ENCODE peak calls at places on chromosome 10, in eight cellular contexts. One of them, this sample, is unnamed.

GRCh38 chr10:88934900-88935672 is 17.5 kb downstream of the ACTA2 start:
- DNase-seq in Panc1: peak; percentile 60
- DNase-seq in pancreas: peak; percentile 49
- DNase-seq in CD8-positive, alpha-beta T cell: peak; percentile 53
- DNase-seq in uterus: peak; percentile 78
- DNase-seq in lower lobe of right lung: peak; percentile 74
- DNase-seq in A549: peak; percentile 59
- DNase-seq in H9: peak; percentile 76
- DNase-seq in this sample: no peak

GRCh38 chr10:33152146-33152545 is 182.3 kb downstream of the NRP1 start:
- DNase-seq in Panc1: no peak
- DNase-seq in pancreas: no peak
- DNase-seq in CD8-positive, alpha-beta T cell: no peak
- DNase-seq in uterus: peak; percentile 35
- DNase-seq in lower lobe of right lung: no peak
- DNase-seq in A549: no peak
- DNase-seq in H9: no peak
- DNase-seq in this sample: no peak

GRCh38 chr10:9792181-9792580 is 1225.5 kb upstream of the CELF2 start:
- DNase-seq in Panc1: no peak
- DNase-seq in pancreas: no peak
- DNase-seq in CD8-positive, alpha-beta T cell: no peak
- DNase-seq in uterus: no peak
- DNase-seq in lower lobe of right lung: no peak
- DNase-seq in A549: no peak
- DNase-seq in H9: no peak
- DNase-seq in this sample: no peak

GRCh38 chr10:45480294-45480693 is 106.3 kb downstream of the ALOX5 start:
- DNase-seq in Panc1: no peak
- DNase-seq in pancreas: no peak
- DNase-seq in CD8-positive, alpha-beta T cell: no peak
- DNase-seq in uterus: no peak
- DNase-seq in lower lobe of right lung: no peak
- DNase-seq in A549: no peak
- DNase-seq in H9: no peak
- DNase-seq in this sample: no peak

GRCh38 chr10:72238392-72239175 is 22.5 kb upstream of the ASCC1 start:
- DNase-seq in Panc1: no peak
- DNase-seq in pancreas: peak; percentile 86
- DNase-seq in CD8-positive, alpha-beta T cell: no peak
- DNase-seq in uterus: no peak
- DNase-seq in lower lobe of right lung: no peak
- DNase-seq in A549: no peak
- DNase-seq in H9: no peak
- DNase-seq in this sample: no peak

GRCh38 chr10:59733321-59733720 is 19.9 kb downstream of the MRLN start:
- DNase-seq in Panc1: no peak
- DNase-seq in pancreas: no peak
- DNase-seq in CD8-positive, alpha-beta T cell: no peak
- DNase-seq in uterus: no peak
- DNase-seq in lower lobe of right lung: no peak
- DNase-seq in A549: no peak
- DNase-seq in H9: no peak
- DNase-seq in this sample: no peak

GRCh38 chr10:8006274-8006999 is 48.1 kb upstream of the GATA3 start:
- DNase-seq in Panc1: no peak
- DNase-seq in pancreas: no peak
- DNase-seq in CD8-positive, alpha-beta T cell: no peak
- DNase-seq in uterus: no peak
- DNase-seq in lower lobe of right lung: no peak
- DNase-seq in A549: no peak
- DNase-seq in H9: no peak
- DNase-seq in this sample: no peak

GRCh38 chr10:101216631-101217425 is 12.4 kb downstream of the LBX1 start:
- DNase-seq in Panc1: no peak
- DNase-seq in pancreas: no peak
- DNase-seq in CD8-positive, alpha-beta T cell: no peak
- DNase-seq in uterus: no peak
- DNase-seq in lower lobe of right lung: no peak
- DNase-seq in A549: no peak
- DNase-seq in H9: no peak
- DNase-seq in this sample: no peak

GRCh38 chr10:102504976-102505300 is 1.2 kb downstream of the SUFU start:
- DNase-seq in Panc1: no peak
- DNase-seq in pancreas: no peak
- DNase-seq in CD8-positive, alpha-beta T cell: no peak
- DNase-seq in uterus: no peak
- DNase-seq in lower lobe of right lung: no peak
- DNase-seq in A549: no peak
- DNase-seq in H9: no peak
- DNase-seq in this sample: no peak

GRCh38 chr10:88874271-88874670 is 5.8 kb upstream of the STAMBPL1 start:
- DNase-seq in Panc1: no peak
- DNase-seq in pancreas: no peak
- DNase-seq in CD8-positive, alpha-beta T cell: no peak
- DNase-seq in uterus: no peak
- DNase-seq in lower lobe of right lung: no peak
- DNase-seq in A549: no peak
- DNase-seq in H9: no peak
- DNase-seq in this sample: no peak

GRCh38 chr10:14654821-14655382 is 119.8 kb downstream of the FAM107B start:
- DNase-seq in Panc1: no peak
- DNase-seq in pancreas: no peak
- DNase-seq in CD8-positive, alpha-beta T cell: no peak
- DNase-seq in uterus: no peak
- DNase-seq in lower lobe of right lung: no peak
- DNase-seq in A549: no peak
- DNase-seq in H9: no peak
- DNase-seq in this sample: no peak

GRCh38 chr10:14652816-14653215 is 121.9 kb downstream of the FAM107B start:
- DNase-seq in Panc1: no peak
- DNase-seq in pancreas: no peak
- DNase-seq in CD8-positive, alpha-beta T cell: no peak
- DNase-seq in uterus: no peak
- DNase-seq in lower lobe of right lung: no peak
- DNase-seq in A549: no peak
- DNase-seq in H9: no peak
- DNase-seq in this sample: no peak

GRCh38 chr10:14658331-14659122 is 116.2 kb downstream of the FAM107B start:
- DNase-seq in Panc1: peak; percentile 2
- DNase-seq in pancreas: no peak
- DNase-seq in CD8-positive, alpha-beta T cell: no peak
- DNase-seq in uterus: no peak
- DNase-seq in lower lobe of right lung: no peak
- DNase-seq in A549: peak; percentile 67
- DNase-seq in H9: no peak
- DNase-seq in this sample: no peak

GRCh38 chr10:14653271-14654161 is 121.2 kb downstream of the FAM107B start:
- DNase-seq in Panc1: no peak
- DNase-seq in pancreas: no peak
- DNase-seq in CD8-positive, alpha-beta T cell: no peak
- DNase-seq in uterus: no peak
- DNase-seq in lower lobe of right lung: no peak
- DNase-seq in A549: peak; percentile 86
- DNase-seq in H9: peak; percentile 52
- DNase-seq in this sample: no peak

DNA sequence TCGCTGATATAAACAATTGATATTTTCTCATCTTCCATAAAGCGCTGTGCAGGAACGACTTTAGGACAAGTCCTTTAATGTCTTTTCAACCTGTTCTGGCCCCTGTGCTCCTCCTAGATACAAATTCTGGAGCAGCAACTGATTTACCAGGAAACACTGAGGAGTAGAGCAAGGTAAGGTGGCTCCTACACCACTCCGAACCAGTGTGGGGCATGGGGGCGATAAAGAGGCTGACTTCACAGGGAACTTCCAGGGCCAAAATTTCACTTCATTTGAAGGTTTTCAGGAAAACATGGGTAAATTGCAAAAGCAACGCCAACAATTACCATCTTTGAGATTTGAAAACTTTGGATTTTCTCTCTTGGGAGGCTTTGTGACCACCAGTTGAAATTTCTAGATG is 118.6 kb downstream of the FAM107B start:
- DNase-seq in Panc1: no peak
- DNase-seq in pancreas: no peak
- DNase-seq in CD8-positive, alpha-beta T cell: no peak
- DNase-seq in uterus: no peak
- DNase-seq in lower lobe of right lung: no peak
- DNase-seq in A549: no peak
- DNase-seq in H9: no peak
- DNase-seq in this sample: no peak
- H3K9me3 ChIP-seq in Panc1: no peaks in the 10 kb centered on the region
- H3K9me3 ChIP-seq in pancreas: no peaks in the 10 kb centered on the region
- H3K9me3 ChIP-seq in CD8-positive, alpha-beta T cell: no peaks in the 10 kb centered on the region
- H3K9me3 ChIP-seq in uterus: no peaks in the 10 kb centered on the region
- H3K9me3 ChIP-seq in lower lobe of right lung: no peaks in the 10 kb centered on the region
- H3K9me3 ChIP-seq in A549: peaks cover 3% of the 10 kb centered on the region
- H3K9me3 ChIP-seq in H9: no peaks in the 10 kb centered on the region
- H3K9me3 ChIP-seq in this sample: no peaks in the 10 kb centered on the region

GRCh38 chr10:51523440-51523839 is 176.0 kb downstream of the CSTF2T start:
- DNase-seq in Panc1: no peak
- DNase-seq in pancreas: no peak
- DNase-seq in CD8-positive, alpha-beta T cell: no peak
- DNase-seq in uterus: no peak
- DNase-seq in lower lobe of right lung: no peak
- DNase-seq in A549: no peak
- DNase-seq in H9: no peak
- DNase-seq in this sample: no peak
- TF ChIP-seq CTCF in Panc1: no peak
- TF ChIP-seq CTCF in pancreas: no peak
- TF ChIP-seq CTCF in CD8-positive, alpha-beta T cell: no peak
- TF ChIP-seq CTCF in uterus: no peak
- TF ChIP-seq CTCF in lower lobe of right lung: no peak
- TF ChIP-seq CTCF in A549: no peak
- TF ChIP-seq CTCF in H9: no peak
- TF ChIP-seq CTCF in this sample: no peak

GRCh38 chr10:113073549-113074189 is 123.6 kb downstream of the TCF7L2 start:
- DNase-seq in Panc1: peak; percentile 98
- DNase-seq in pancreas: no peak
- DNase-seq in CD8-positive, alpha-beta T cell: no peak
- DNase-seq in uterus: peak; percentile 82
- DNase-seq in lower lobe of right lung: no peak
- DNase-seq in A549: peak; percentile 92
- DNase-seq in H9: peak; percentile 88
- DNase-seq in this sample: no peak

GRCh38 chr10:113071446-113071845 is 121.4 kb downstream of the TCF7L2 start:
- DNase-seq in Panc1: no peak
- DNase-seq in pancreas: peak; percentile 95
- DNase-seq in CD8-positive, alpha-beta T cell: no peak
- DNase-seq in uterus: no peak
- DNase-seq in lower lobe of right lung: no peak
- DNase-seq in A549: no peak
- DNase-seq in H9: no peak
- DNase-seq in this sample: no peak

GRCh38 chr10:113068178-113068890 is 118.3 kb downstream of the TCF7L2 start:
- DNase-seq in Panc1: no peak
- DNase-seq in pancreas: no peak
- DNase-seq in CD8-positive, alpha-beta T cell: no peak
- DNase-seq in uterus: no peak
- DNase-seq in lower lobe of right lung: no peak
- DNase-seq in A549: no peak
- DNase-seq in H9: no peak
- DNase-seq in this sample: no peak

GRCh38 chr10:113067516-113067915 is 117.5 kb downstream of the TCF7L2 start:
- DNase-seq in Panc1: no peak
- DNase-seq in pancreas: no peak
- DNase-seq in CD8-positive, alpha-beta T cell: no peak
- DNase-seq in uterus: no peak
- DNase-seq in lower lobe of right lung: no peak
- DNase-seq in A549: no peak
- DNase-seq in H9: no peak
- DNase-seq in this sample: no peak

GRCh38 chr10:113069595-113069994 is 119.5 kb downstream of the TCF7L2 start:
- DNase-seq in Panc1: no peak
- DNase-seq in pancreas: no peak
- DNase-seq in CD8-positive, alpha-beta T cell: no peak
- DNase-seq in uterus: no peak
- DNase-seq in lower lobe of right lung: no peak
- DNase-seq in A549: no peak
- DNase-seq in H9: no peak
- DNase-seq in this sample: no peak
- H3K4me1 ChIP-seq in Panc1: peaks cover 62% of the 10 kb centered on the region
- H3K4me1 ChIP-seq in pancreas: peaks cover 14% of the 10 kb centered on the region
- H3K4me1 ChIP-seq in CD8-positive, alpha-beta T cell: no peaks in the 10 kb centered on the region
- H3K4me1 ChIP-seq in uterus: peaks cover 4% of the 10 kb centered on the region
- H3K4me1 ChIP-seq in lower lobe of right lung: peaks cover 45% of the 10 kb centered on the region
- H3K4me1 ChIP-seq in A549: peaks cover 61% of the 10 kb centered on the region
- H3K4me1 ChIP-seq in H9: peaks cover 4% of the 10 kb centered on the region
- H3K4me1 ChIP-seq in this sample: peaks cover 8% of the 10 kb centered on the region

GRCh38 chr10:130656187-130656575 is 520.0 kb downstream of the GLRX3 start:
- DNase-seq in Panc1: no peak
- DNase-seq in pancreas: no peak
- DNase-seq in CD8-positive, alpha-beta T cell: no peak
- DNase-seq in uterus: no peak
- DNase-seq in lower lobe of right lung: no peak
- DNase-seq in A549: no peak
- DNase-seq in H9: no peak
- DNase-seq in this sample: no peak

GRCh38 chr10:130656582-130657133 is 520.5 kb downstream of the GLRX3 start:
- DNase-seq in Panc1: no peak
- DNase-seq in pancreas: no peak
- DNase-seq in CD8-positive, alpha-beta T cell: no peak
- DNase-seq in uterus: no peak
- DNase-seq in lower lobe of right lung: no peak
- DNase-seq in A549: no peak
- DNase-seq in H9: no peak
- DNase-seq in this sample: no peak

GRCh38 chr10:130659528-130659927 is 523.3 kb downstream of the GLRX3 start:
- DNase-seq in Panc1: no peak
- DNase-seq in pancreas: no peak
- DNase-seq in CD8-positive, alpha-beta T cell: no peak
- DNase-seq in uterus: no peak
- DNase-seq in lower lobe of right lung: no peak
- DNase-seq in A549: no peak
- DNase-seq in H9: no peak
- DNase-seq in this sample: no peak

GRCh38 chr10:130660266-130660665 is 524.1 kb downstream of the GLRX3 start:
- DNase-seq in Panc1: no peak
- DNase-seq in pancreas: no peak
- DNase-seq in CD8-positive, alpha-beta T cell: no peak
- DNase-seq in uterus: no peak
- DNase-seq in lower lobe of right lung: no peak
- DNase-seq in A549: no peak
- DNase-seq in H9: no peak
- DNase-seq in this sample: no peak

DNA sequence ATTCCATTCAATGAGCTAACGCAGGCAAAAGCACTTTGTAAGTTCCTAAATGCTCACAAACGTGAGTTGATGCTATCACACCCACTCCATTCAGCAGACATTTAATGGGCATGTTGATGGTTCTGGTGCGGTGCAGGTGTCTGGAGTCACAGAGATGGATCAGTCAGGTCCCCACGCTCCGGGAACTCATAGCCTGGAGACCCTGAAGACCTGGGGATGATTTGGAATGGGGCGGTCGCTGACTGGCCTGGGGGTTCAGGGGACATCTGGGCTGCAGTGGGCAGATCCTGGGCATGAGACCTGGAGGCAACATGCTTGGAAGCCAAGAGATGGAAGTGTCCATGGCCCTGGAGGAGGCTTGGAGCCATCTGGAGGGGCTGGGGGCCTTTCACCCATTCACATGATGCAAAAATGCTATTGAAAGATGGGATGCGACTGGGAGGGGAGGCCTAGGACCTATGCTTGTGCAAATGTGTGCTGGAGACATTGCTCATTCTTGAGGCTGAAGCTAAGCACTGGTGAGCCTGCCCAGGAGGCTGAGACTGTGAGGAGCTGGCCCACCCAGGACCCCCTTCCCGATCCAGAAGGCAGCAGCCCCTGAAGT is 522.6 kb downstream of the GLRX3 start:
- DNase-seq in Panc1: no peak
- DNase-seq in pancreas: no peak
- DNase-seq in CD8-positive, alpha-beta T cell: no peak
- DNase-seq in uterus: no peak
- DNase-seq in lower lobe of right lung: no peak
- DNase-seq in A549: no peak
- DNase-seq in H9: no peak
- DNase-seq in this sample: no peak
- H3K9me3 ChIP-seq in Panc1: no peaks in the 10 kb centered on the region
- H3K9me3 ChIP-seq in pancreas: no peaks in the 10 kb centered on the region
- H3K9me3 ChIP-seq in CD8-positive, alpha-beta T cell: no peaks in the 10 kb centered on the region
- H3K9me3 ChIP-seq in uterus: no peaks in the 10 kb centered on the region
- H3K9me3 ChIP-seq in lower lobe of right lung: no peaks in the 10 kb centered on the region
- H3K9me3 ChIP-seq in A549: no peaks in the 10 kb centered on the region
- H3K9me3 ChIP-seq in H9: no peaks in the 10 kb centered on the region
- H3K9me3 ChIP-seq in this sample: no peaks in the 10 kb centered on the region

This sample was measured in left lung.